ENCODE peak calls at places on chromosomes 4 and X, in nine cellular contexts. S, J, P, W, B, F, H, T and C are unnamed samples.

GRCh38 chr4:140130677-140131076 is 23.3 kb downstream of the MAML3 start:
- DNase-seq in J (peak), T (peak), F (no peak), P (no peak), H (no peak), S (peak), W (no peak), B (no peak), C (no peak)

GRCh38 chr4:87882321-87882720 is 49.6 kb downstream of the MEPE start:
- DNase-seq in W (no peak), T (no peak), H (no peak), J (peak), S (no peak), F (no peak), P (no peak), B (no peak), C (no peak)

GRCh38 chr4:184822356-184822755 is 3.4 kb downstream of the ACSL1 start:
- DNase-seq in J (no peak), F (no peak), T (no peak), B (no peak), H (no peak), P (no peak), W (no peak), S (no peak), C (no peak)

GRCh38 chr4:56742080-56742871 is 61.2 kb upstream of the HOPX start:
- DNase-seq in W (no peak), P (no peak), H (no peak), F (no peak), J (no peak), B (no peak), S (peak), T (no peak), C (no peak)

GRCh38 chrX:39850630-39851152 is 247.1 kb downstream of the BCOR start:
- DNase-seq in T (no peak), B (no peak), P (no peak), S (no peak), H (no peak), F (no peak), J (peak), W (no peak), C (no peak)

GRCh38 chr4:126512998-126513397 is 1119.8 kb upstream of the INTU start:
- DNase-seq in P (no peak), S (no peak), T (no peak), F (no peak), W (no peak), H (no peak), J (no peak), B (no peak), C (no peak)

GRCh38 chr4:114163051-114163450 is 183.6 kb upstream of the ARSJ start:
- DNase-seq in J (peak), P (no peak), H (no peak), S (no peak), F (no peak), B (no peak), W (no peak), T (no peak), C (no peak)

GRCh38 chr4:141275834-141276233 is 55.1 kb downstream of the ZNF330 start:
- DNase-seq in P (no peak), J (peak), S (no peak), H (no peak), T (no peak), B (no peak), W (no peak), F (no peak), C (no peak)

GRCh38 chr4:66187175-66187720 is 517.0 kb upstream of the EPHA5 start:
- DNase-seq in H (no peak), T (no peak), W (no peak), S (no peak), J (no peak), F (no peak), B (no peak), P (no peak), C (no peak)

GRCh38 chr4:145154573-145154972 is 25.8 kb downstream of the OTUD4 start:
- DNase-seq in J (peak), W (no peak), T (no peak), H (no peak), F (no peak), B (no peak), S (peak), P (no peak), C (no peak)

GRCh38 chr4:170581969-170582368 is 492.2 kb upstream of the AADAT start:
- DNase-seq in P (no peak), B (no peak), J (no peak), W (no peak), F (no peak), H (no peak), S (no peak), T (no peak), C (no peak)

GRCh38 chrX:139179592-139179991 is 350.9 kb upstream of the F9 start:
- DNase-seq in H (no peak), W (no peak), F (no peak), B (no peak), T (no peak), P (no peak), J (no peak), S (no peak), C (no peak)

GRCh38 chr4:4859799-4860380 is 425 bp downstream of the MSX1 start:
- DNase-seq in P (no peak), F (no peak), W (no peak), T (no peak), B (no peak), S (no peak), J (no peak), H (peak), C (no peak)

GRCh38 chr4:124973716-124974115 is 261.2 kb upstream of the ANKRD50 start:
- DNase-seq in P (no peak), H (no peak), J (no peak), F (no peak), S (no peak), B (no peak), T (no peak), W (no peak), C (no peak)

GRCh38 chr4:82561745-82562552 is at the start of gene TMEM150C:
- DNase-seq in F (peak), W (peak), T (no peak), P (peak), B (no peak), H (peak), J (peak), S (no peak), C (peak)

GRCh38 chr4:158810487-158811215 is 41.8 kb downstream of the FNIP2 start:
- DNase-seq in W (peak), B (peak), P (peak), S (peak), T (peak), J (peak), F (peak), H (peak), C (no peak)

GRCh38 chr4:125642645-125643044 is 327.9 kb downstream of the FAT4 start:
- DNase-seq in J (no peak), H (no peak), S (no peak), B (no peak), F (no peak), P (no peak), W (no peak), T (no peak), C (no peak)

GRCh38 chr4:57374866-57375595 is 264.8 kb upstream of the IGFBP7 start:
- DNase-seq in H (no peak), W (no peak), B (no peak), J (no peak), S (no peak), F (no peak), P (no peak), T (no peak), C (no peak)

DNA sequence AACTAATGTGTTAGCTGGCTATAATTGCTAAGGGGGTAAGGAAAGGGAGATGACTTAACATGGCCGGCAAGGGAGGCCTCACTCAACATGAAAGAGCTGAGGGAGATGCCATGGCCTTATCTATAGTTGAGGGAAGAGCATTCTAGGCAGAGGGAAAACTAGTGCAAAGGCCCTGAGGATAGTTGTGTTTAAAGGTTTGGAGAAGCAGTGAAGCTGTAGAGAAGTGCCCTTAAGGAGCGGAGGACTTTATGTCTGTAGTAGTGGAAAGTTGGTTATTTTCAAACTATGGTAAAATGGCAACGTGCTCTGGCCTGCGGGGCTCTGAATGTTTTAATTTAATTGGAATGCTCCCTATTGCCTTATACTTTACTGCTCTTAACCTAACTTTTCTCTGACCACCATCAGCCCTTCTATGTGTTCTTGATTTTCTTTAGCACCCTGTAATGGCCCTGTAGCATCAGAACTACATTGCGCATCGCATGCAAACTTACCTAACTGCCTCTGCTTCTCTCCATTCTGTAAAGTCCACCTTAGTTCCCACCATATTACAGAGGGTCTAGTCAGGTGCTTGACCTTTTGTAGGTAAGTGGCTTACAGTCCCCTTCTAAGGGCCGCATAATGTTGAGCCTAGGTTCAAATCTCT is 35.8 kb downstream of the ERVMER34-1 start:
- DNase-seq in F (no peak), J (no peak), S (no peak), T (no peak), W (no peak), B (no peak), P (no peak), H (no peak), C (no peak)
- H3K27ac ChIP-seq in F (no peak), J (no peak), S (no peak), T (peak), W (no peak), B (no peak), P (no peak), H (no peak), C (no peak)

GRCh38 chr4:90074322-90074886 is 52.8 kb upstream of the CCSER1 start:
- DNase-seq in P (no peak), S (no peak), F (no peak), W (no peak), J (no peak), B (no peak), H (no peak), T (no peak), C (no peak)

GRCh38 chr4:90069151-90069550 is 58.0 kb upstream of the CCSER1 start:
- DNase-seq in J (no peak), T (peak), H (no peak), S (peak), F (no peak), W (no peak), B (no peak), P (no peak), C (no peak)

DNA sequence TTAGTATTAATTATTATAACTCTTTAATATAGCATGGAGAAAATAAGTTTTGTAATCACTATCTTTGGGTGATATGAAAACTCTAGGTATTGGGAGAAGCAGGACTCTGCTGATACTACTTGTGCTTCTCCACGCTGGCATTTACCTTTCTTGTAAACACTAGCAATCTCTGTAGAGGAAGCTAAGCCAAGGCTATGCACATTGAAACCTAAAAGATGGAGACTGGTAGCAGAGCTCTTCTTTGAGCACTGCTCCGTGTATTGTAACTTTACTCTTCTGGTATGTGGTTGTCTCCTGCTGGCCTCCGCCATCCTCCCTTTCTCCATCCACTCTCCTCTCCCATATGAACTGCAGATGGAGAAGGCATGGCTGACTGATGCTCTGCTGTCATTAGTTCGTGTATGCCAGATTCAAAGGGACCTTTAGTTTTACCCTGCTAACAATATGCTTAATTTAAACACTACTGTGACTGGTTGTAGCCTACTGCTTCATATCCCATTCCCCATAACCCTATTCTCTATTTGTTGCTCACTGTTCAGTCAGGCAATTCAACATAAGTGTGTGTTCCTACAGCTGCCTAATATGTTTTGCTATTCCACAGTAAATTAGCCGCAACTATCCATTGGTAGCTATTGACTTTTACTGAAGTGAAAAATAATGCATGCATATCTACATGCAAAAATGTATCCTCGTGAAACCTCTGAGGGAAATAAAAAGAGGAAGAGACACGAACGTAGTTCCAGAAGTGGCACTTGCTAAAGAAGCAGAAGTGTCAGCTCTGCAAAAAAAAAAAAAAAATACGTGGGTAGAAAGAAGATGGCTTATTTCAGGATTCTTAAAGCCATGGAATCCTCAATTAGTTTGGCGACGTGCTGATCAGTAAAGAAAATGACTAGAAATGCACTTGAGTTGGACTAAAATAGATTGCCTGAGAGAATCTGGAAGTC is 55.6 kb upstream of the CCSER1 start:
- DNase-seq in B (no peak), S (no peak), W (no peak), F (no peak), J (no peak), H (no peak), T (no peak), P (no peak), C (no peak)
- H3K27ac ChIP-seq in B (no peak), S (no peak), W (no peak), F (no peak), J (no peak), H (no peak), T (no peak), P (no peak), C (no peak)

DNA sequence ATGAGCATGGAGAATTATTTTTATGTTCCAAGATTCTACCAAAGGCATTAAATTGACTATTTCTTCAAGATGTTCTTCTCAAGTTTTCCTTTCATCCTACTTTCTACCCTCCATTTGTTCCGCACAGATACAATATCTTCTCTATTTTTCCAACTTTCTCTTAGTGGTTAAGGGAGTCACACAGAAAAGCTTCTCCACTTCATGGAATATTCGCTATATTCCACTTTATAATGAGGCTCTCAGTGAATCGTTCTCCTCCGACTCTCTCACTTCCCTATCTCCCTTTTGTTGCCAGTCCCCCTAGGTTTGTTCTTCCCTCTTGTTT is 1.3 kb downstream of the SH3D19 start:
- DNase-seq in S (no peak), J (no peak), F (no peak), B (no peak), T (no peak), H (no peak), W (no peak), P (no peak), C (no peak)
- H3K27ac ChIP-seq in S (peak), J (no peak), F (peak), B (peak), T (peak), H (peak), W (peak), P (peak), C (peak)

DNA sequence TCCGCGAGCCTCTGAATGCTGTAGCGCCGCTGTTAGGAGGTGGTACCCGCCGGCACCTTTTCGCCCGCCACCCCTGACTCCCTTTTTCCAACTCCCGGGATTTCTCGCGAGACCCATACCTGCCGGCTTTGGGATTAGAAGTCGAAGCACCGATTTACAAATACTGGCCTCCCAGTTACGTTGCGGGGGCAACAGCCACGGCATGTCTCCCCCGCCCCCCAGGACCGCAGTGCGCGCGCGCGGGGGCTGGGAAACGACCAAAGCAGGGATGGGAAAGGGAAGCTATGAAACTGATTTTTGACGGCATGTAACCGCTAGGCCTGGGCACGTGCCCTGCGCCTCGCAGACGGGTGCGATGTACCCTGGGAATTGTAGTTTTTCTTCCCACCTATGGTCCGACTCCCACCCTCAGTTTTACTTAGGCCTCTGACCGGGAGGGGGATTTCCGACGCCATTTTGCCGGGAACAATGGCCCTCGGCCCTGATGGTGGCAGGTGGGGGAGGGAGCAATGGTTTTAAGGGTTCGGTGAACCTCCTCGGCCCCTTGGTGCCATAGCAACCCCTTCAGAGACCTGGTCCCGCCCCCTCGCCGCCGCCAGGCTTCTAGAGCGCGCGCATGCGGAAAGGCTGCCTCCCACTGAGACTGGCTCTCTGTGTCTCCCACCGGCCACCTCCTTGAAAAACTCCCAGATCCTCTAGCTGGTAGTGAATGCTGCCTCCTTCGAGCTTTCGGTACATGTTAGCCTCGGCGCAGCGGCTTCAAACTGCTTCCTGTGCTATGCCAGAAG is 772 bp upstream of the WNK3 start:
- DNase-seq in H (no peak), T (no peak), W (peak), F (peak), B (no peak), P (peak), S (peak), J (peak), C (peak)
- H3K27ac ChIP-seq in H (no peak), T (no peak), W (peak), F (peak), B (peak), P (peak), S (no peak), J (no peak), C (peak)

GRCh38 chr4:8258813-8259212 is 10.7 kb upstream of the HTRA3 start:
- DNase-seq in H (no peak), P (no peak), B (no peak), J (no peak), T (no peak), S (no peak), W (no peak), F (no peak), C (no peak)

GRCh38 chr4:8261851-8262535 is 7.6 kb upstream of the HTRA3 start:
- DNase-seq in J (peak), F (no peak), H (no peak), P (no peak), B (no peak), W (no peak), T (no peak), S (no peak), C (no peak)

GRCh38 chr4:8259743-8260430 is 9.7 kb upstream of the HTRA3 start:
- DNase-seq in S (no peak), P (no peak), B (no peak), H (no peak), W (no peak), F (no peak), J (no peak), T (no peak), C (no peak)

GRCh38 chr4:8262637-8263322 is 6.8 kb upstream of the HTRA3 start:
- DNase-seq in W (no peak), J (no peak), P (no peak), F (no peak), S (no peak), B (no peak), T (no peak), H (no peak), C (no peak)

GRCh38 chr4:8260656-8261111 is 8.9 kb upstream of the HTRA3 start:
- DNase-seq in W (no peak), P (no peak), S (peak), J (peak), H (no peak), F (no peak), B (no peak), T (no peak), C (no peak)
- H3K27ac ChIP-seq in W (no peak), P (no peak), S (no peak), J (peak), H (no peak), F (no peak), B (no peak), T (no peak), C (no peak)

DNA sequence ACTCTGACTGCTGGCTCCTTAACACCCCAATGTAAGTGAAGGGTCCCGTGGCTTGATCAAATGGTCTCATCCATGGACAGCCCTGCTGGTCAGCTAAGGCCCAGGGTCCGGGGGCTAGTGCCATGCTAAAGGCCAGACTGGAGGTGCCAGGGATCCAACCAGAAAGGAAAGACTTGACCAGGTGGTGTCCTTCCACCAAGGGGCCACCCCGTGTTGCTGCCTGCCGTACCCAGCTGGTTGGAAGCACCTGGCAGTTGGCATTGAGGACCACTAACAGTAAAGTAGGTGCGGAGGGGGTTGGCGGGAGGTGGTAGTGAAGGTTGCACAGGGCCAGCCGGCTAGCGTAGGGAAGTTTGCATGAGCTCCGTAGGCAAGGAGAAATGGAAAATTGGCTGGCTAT is 1.7 kb upstream of the IL1RAPL2 start:
- DNase-seq in S (no peak), H (peak), P (no peak), W (no peak), F (no peak), T (no peak), B (no peak), J (no peak), C (no peak)
- H3K27ac ChIP-seq in S (no peak), H (no peak), P (no peak), W (no peak), F (no peak), T (no peak), B (no peak), J (no peak), C (no peak)

GRCh38 chr4:24067367-24067766 is 177.5 kb upstream of the PPARGC1A start:
- DNase-seq in J (no peak), P (no peak), F (no peak), H (no peak), B (no peak), T (no peak), W (no peak), S (no peak), C (no peak)
- H3K27ac ChIP-seq in J (no peak), P (peak), F (no peak), H (peak), B (no peak), T (no peak), W (peak), S (no peak), C (no peak)